ENCODE peak calls at places on chromosomes 3 and 15, in four cellular contexts. One of them, this sample, is unnamed.

GRCh38 chr3:6088433-6088832 is 772.5 kb upstream of the GRM7 start:
- DNase-seq in Peyer's patch: no peak
- DNase-seq in endothelial cell: no peak
- DNase-seq in AG09309: no peak
- DNase-seq in this sample: no peak

GRCh38 chr3:195208183-195208582 is 62.8 kb downstream of the XXYLT1 start:
- DNase-seq in Peyer's patch: no peak
- DNase-seq in endothelial cell: no peak
- DNase-seq in AG09309: no peak
- DNase-seq in this sample: no peak

GRCh38 chr3:131796558-131796957 is 238.3 kb downstream of the CPNE4 start:
- DNase-seq in Peyer's patch: no peak
- DNase-seq in AG09309: no peak
- DNase-seq in endothelial cell: no peak
- DNase-seq in this sample: no peak

GRCh38 chr3:50189274-50189673 is 2.1 kb upstream of the GNAT1 start:
- DNase-seq in Peyer's patch: peak
- DNase-seq in AG09309: peak
- DNase-seq in endothelial cell: peak
- DNase-seq in this sample: no peak

GRCh38 chr3:71168043-71168720 is 415.3 kb downstream of the FOXP1 start:
- DNase-seq in AG09309: no peak
- DNase-seq in endothelial cell: no peak
- DNase-seq in Peyer's patch: no peak
- DNase-seq in this sample: no peak

GRCh38 chr3:73427018-73427750 is 197.6 kb downstream of the PDZRN3 start:
- DNase-seq in endothelial cell: no peak
- DNase-seq in AG09309: no peak
- DNase-seq in Peyer's patch: no peak
- DNase-seq in this sample: no peak

GRCh38 chr3:24502690-24503089 is 8.0 kb upstream of the THRB start:
- DNase-seq in endothelial cell: no peak
- DNase-seq in Peyer's patch: no peak
- DNase-seq in AG09309: peak
- DNase-seq in this sample: no peak

GRCh38 chr3:180633722-180634121 is 31.8 kb downstream of the TTC14 start:
- DNase-seq in endothelial cell: peak
- DNase-seq in Peyer's patch: no peak
- DNase-seq in AG09309: no peak
- DNase-seq in this sample: no peak

GRCh38 chr3:27253831-27254230 is 115.4 kb downstream of the NEK10 start:
- DNase-seq in endothelial cell: peak
- DNase-seq in Peyer's patch: peak
- DNase-seq in AG09309: peak
- DNase-seq in this sample: no peak

GRCh38 chr3:113521981-113522380 is 7.0 kb upstream of the SPICE1 start:
- DNase-seq in endothelial cell: no peak
- DNase-seq in Peyer's patch: no peak
- DNase-seq in AG09309: no peak
- DNase-seq in this sample: no peak

GRCh38 chr3:99236576-99236975 is 335.1 kb upstream of the DCBLD2 start:
- DNase-seq in Peyer's patch: no peak
- DNase-seq in AG09309: no peak
- DNase-seq in endothelial cell: no peak
- DNase-seq in this sample: no peak

GRCh38 chr3:194129581-194130133 is 6.3 kb upstream of the HES1 start:
- DNase-seq in Peyer's patch: no peak
- DNase-seq in AG09309: no peak
- DNase-seq in endothelial cell: no peak
- DNase-seq in this sample: no peak

GRCh38 chr3:170079466-170080165 is 41.8 kb downstream of the GPR160 start:
- DNase-seq in endothelial cell: no peak
- DNase-seq in Peyer's patch: no peak
- DNase-seq in AG09309: no peak
- DNase-seq in this sample: no peak

GRCh38 chr3:47385007-47385406 is 4.2 kb downstream of the PTPN23 start:
- DNase-seq in endothelial cell: no peak
- DNase-seq in AG09309: no peak
- DNase-seq in Peyer's patch: no peak
- DNase-seq in this sample: no peak

GRCh38 chr3:13598926-13599886 is 50.3 kb downstream of the FBLN2 start:
- DNase-seq in Peyer's patch: no peak
- DNase-seq in endothelial cell: no peak
- DNase-seq in AG09309: no peak
- DNase-seq in this sample: no peak

GRCh38 chr3:139100821-139101220 is 56.1 kb upstream of the PRR23C start:
- DNase-seq in endothelial cell: no peak
- DNase-seq in Peyer's patch: no peak
- DNase-seq in AG09309: no peak
- DNase-seq in this sample: no peak

GRCh38 chr3:134339331-134339730 is 34.9 kb downstream of the AMOTL2 start:
- DNase-seq in endothelial cell: no peak
- DNase-seq in Peyer's patch: no peak
- DNase-seq in AG09309: no peak
- DNase-seq in this sample: no peak

GRCh38 chr3:68018275-68018674 is 363.9 kb upstream of the SUCLG2 start:
- DNase-seq in endothelial cell: no peak
- DNase-seq in Peyer's patch: no peak
- DNase-seq in AG09309: no peak
- DNase-seq in this sample: no peak
- TF ChIP-seq CTCF in endothelial cell: no peak
- TF ChIP-seq CTCF in Peyer's patch: no peak
- TF ChIP-seq CTCF in AG09309: no peak
- TF ChIP-seq CTCF in this sample: no peak

GRCh38 chr3:53171109-53171453 is 10.1 kb downstream of the PRKCD start:
- DNase-seq in AG09309: no peak
- DNase-seq in Peyer's patch: no peak
- DNase-seq in endothelial cell: no peak
- DNase-seq in this sample: no peak

GRCh38 chr3:53175613-53176537 is 14.9 kb downstream of the PRKCD start:
- DNase-seq in Peyer's patch: no peak
- DNase-seq in AG09309: no peak
- DNase-seq in endothelial cell: no peak
- DNase-seq in this sample: no peak

GRCh38 chr3:53173107-53173506 is 12.1 kb downstream of the PRKCD start:
- DNase-seq in endothelial cell: no peak
- DNase-seq in Peyer's patch: no peak
- DNase-seq in AG09309: no peak
- DNase-seq in this sample: no peak

GRCh38 chr3:53171827-53172505 is 11.0 kb downstream of the PRKCD start:
- DNase-seq in AG09309: no peak
- DNase-seq in Peyer's patch: no peak
- DNase-seq in endothelial cell: no peak
- DNase-seq in this sample: no peak

GRCh38 chr3:53174346-53175250 is 13.6 kb downstream of the PRKCD start:
- DNase-seq in Peyer's patch: no peak
- DNase-seq in AG09309: no peak
- DNase-seq in endothelial cell: no peak
- DNase-seq in this sample: no peak
- TF ChIP-seq CTCF in Peyer's patch: no peak
- TF ChIP-seq CTCF in AG09309: no peak
- TF ChIP-seq CTCF in endothelial cell: no peak
- TF ChIP-seq CTCF in this sample: no peak

DNA sequence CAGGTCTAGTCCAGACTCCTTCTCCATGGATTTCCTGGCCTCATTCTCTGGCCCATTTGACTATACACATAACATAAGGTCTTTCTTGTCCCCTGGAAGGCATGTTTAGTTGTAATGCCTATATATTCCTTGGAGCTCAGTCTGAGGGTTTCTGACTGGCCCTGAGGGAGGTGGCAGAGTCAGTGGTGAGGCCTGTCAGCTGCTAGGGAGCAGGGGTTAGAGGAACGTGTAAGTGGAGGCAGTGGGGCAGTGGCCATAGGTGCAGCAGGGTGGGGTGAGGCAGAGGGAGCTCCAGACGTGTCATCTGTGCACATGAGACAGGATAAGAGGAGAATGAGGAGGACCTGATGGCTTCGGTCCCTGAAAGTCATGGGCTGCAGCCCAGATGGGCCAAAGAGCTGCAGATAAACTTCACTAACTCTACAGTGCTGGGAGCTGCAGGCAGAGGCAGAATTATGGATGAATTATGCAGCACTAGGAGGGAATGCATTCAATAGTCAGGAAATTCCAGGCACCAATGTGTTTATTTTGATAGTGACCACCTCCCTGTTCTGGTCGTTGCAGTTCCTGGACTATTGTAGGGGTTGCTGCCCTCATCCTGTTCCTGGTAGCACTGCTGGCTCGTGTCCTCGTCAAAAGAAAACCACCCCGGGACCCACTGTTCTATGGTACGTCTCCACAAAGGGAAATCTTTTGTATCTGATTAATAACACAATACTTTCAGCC is 5.0 kb downstream of the TM6SF1 start:
- DNase-seq in endothelial cell: peak
- DNase-seq in Peyer's patch: no peak
- DNase-seq in AG09309: no peak
- DNase-seq in this sample: no peak
- TF ChIP-seq CTCF in endothelial cell: no peak
- TF ChIP-seq CTCF in Peyer's patch: no peak
- TF ChIP-seq CTCF in AG09309: no peak
- TF ChIP-seq CTCF in this sample: no peak

DNA sequence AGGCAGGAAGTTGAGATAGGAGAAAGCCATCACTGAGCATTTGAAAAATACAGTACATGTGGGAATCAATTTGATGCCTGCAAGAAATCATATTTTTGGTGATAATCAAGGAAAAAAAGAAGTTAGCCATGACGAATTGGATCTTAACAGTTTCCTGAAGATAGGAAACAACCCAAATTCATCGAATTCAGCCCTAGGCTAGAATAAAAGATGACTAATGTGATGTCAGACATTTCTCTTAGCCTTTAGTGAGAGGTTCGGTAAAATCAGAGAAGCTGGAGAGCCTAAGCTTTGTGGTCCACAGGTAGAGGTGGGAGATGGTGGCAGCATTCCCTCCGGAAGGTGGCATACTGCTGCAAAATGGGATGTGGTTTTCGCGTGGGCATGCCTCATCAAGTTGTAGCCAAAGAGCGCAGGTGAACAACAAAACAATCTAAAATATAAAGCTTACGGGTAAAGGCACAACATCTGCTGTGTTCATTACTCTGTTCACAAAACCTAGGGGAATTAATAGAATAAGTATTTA is 144.1 kb upstream of the ALCAM start:
- DNase-seq in endothelial cell: no peak
- DNase-seq in Peyer's patch: no peak
- DNase-seq in AG09309: no peak
- DNase-seq in this sample: no peak
- TF ChIP-seq CTCF in endothelial cell: no peak
- TF ChIP-seq CTCF in Peyer's patch: no peak
- TF ChIP-seq CTCF in AG09309: no peak
- TF ChIP-seq CTCF in this sample: no peak

DNA sequence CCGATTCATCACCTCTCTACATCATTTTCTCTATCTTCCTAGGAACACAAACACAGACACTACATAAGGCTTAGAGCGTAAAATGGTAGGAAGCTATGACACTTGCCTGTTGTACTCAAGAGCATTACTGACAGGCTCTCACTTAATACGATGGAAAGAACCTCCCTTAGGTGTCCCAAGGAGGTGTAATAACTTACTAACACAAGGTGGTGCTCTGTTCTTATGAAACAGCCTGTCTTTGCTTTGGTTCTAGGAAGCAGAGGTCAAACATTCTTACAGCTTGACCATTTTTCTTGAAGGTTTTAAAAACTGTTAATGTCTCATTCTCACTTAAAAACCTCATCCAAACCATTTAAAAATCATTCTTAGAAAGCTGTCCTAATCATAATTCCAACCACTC is 317.9 kb upstream of the AGTR1 start:
- DNase-seq in endothelial cell: peak
- DNase-seq in Peyer's patch: no peak
- DNase-seq in AG09309: peak
- DNase-seq in this sample: no peak
- TF ChIP-seq CTCF in endothelial cell: no peak
- TF ChIP-seq CTCF in Peyer's patch: no peak
- TF ChIP-seq CTCF in AG09309: peak
- TF ChIP-seq CTCF in this sample: no peak

DNA sequence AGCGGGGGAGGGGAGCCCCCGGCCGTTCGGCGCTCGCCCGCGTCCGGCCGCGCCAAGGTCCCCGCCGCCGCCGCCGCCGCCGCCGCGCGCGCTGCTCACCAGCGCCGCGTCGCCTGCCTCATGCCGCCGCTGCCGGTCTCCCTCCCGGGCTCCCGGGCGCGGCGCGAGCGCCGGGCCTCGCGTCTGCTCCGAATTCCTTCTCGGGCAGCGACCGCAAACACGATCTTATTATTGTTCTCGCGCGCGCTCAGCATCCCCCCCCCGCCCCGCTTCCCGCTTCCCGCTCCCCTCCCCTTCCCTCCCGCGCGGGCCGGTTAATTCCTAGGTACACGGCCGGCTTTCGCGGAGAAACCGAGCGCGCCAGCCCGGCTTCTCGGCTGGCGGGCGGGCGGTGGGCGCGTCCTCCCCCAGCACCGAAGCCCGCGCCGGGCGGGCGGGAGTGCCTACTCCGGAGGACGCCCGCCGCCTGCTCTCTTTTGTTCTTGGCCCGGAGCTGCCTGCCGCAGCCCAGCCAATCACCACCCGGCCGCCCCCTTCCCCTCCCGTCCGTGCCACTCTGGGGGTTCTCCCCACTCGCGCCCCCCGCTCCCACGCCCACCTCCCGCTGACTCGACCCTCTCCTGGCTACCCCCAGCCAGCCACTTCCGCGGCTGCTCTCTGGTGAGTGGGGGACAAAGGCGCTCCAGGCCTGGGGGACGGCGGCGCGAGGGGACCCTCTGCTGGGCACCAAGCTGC is at the start of gene HDGFL3:
- DNase-seq in endothelial cell: peak
- DNase-seq in Peyer's patch: peak
- DNase-seq in AG09309: no peak
- DNase-seq in this sample: peak
- TF ChIP-seq CTCF in endothelial cell: no peak
- TF ChIP-seq CTCF in Peyer's patch: no peak
- TF ChIP-seq CTCF in AG09309: no peak
- TF ChIP-seq CTCF in this sample: no peak

GRCh38 chr3:187295635-187296034 is 4.1 kb upstream of the MASP1 start:
- DNase-seq in Peyer's patch: no peak
- DNase-seq in endothelial cell: no peak
- DNase-seq in AG09309: no peak
- DNase-seq in this sample: no peak
- TF ChIP-seq CTCF in Peyer's patch: no peak
- TF ChIP-seq CTCF in endothelial cell: no peak
- TF ChIP-seq CTCF in AG09309: no peak
- TF ChIP-seq CTCF in this sample: no peak

DNA sequence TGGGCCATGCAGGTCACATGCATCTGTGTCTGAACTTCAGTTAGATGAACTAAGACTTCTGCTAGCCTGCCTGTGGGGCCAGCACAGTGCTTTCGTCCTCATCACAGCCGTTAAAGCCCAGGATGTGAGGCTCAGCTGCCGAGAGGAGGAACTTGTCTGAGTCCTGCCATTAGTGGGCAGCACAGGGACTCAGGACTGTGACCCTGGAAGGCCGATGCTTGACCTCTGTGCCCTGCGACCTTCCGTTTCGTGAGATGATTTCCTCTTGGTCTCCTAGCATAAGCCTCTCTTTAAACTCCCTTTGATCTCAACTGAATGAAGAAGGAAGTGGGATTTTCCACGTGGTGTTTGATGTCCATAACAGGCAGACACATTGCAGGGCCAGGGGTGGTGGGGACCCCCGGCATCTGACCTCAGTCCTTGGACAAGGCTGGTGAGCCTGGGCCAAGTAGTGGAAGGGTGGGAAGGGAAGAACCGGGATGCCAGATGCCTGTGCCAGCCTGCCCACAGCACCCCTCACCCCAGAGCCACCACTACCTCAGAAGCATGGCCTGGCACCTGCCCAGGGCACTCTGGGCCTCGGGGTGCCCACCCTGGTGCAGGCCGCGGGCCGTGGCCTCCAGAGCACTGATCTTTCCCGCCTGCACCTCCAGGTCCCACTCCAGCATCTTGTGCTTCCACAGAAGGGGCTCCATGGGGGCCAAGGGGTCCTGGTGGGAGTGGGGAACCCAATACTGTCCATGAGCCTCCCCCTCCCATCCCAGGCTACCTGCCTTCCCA is 21.6 kb downstream of the PLA2G4B start:
- DNase-seq in Peyer's patch: no peak
- DNase-seq in endothelial cell: no peak
- DNase-seq in AG09309: no peak
- DNase-seq in this sample: no peak
- TF ChIP-seq CTCF in Peyer's patch: no peak
- TF ChIP-seq CTCF in endothelial cell: no peak
- TF ChIP-seq CTCF in AG09309: no peak
- TF ChIP-seq CTCF in this sample: no peak

This sample was measured in natural killer cell.